ENCODE peak calls at places on chromosomes 13 and 19, in five cellular contexts. F, A, Z, X and L are unnamed samples.

GRCh38 chr13:63481334-63481733 is 2065.7 kb upstream of the PCDH20 start:
- DNase-seq in Z (no peak), A (no peak), F (peak), X (no peak), L (no peak)

GRCh38 chr13:62432906-62433305 is 1017.3 kb upstream of the PCDH20 start:
- DNase-seq in X (no peak), Z (no peak), F (no peak), A (no peak), L (no peak)

GRCh38 chr13:51625555-51626345 is 41.5 kb downstream of the WDFY2 start:
- DNase-seq in F (peak), X (no peak), A (no peak), Z (no peak), L (no peak)

GRCh38 chr19:28920269-28921066 is 292.5 kb downstream of the UQCRFS1 start:
- DNase-seq in Z (no peak), A (no peak), X (no peak), F (no peak), L (no peak)

GRCh38 chr19:55484571-55485438 is at the start of gene NAT14:
- DNase-seq in Z (peak), F (peak), A (no peak), X (no peak), L (peak)

GRCh38 chr13:112968910-112969691 is at the start of gene MCF2L:
- DNase-seq in F (peak), A (no peak), X (no peak), Z (peak), L (peak)

GRCh38 chr13:30796833-30797601 is 61.7 kb downstream of the ALOX5AP start:
- DNase-seq in A (no peak), F (no peak), Z (no peak), X (no peak), L (no peak)

GRCh38 chr19:55370305-55370988 is at the start of gene IL11:
- DNase-seq in F (no peak), Z (no peak), A (no peak), X (no peak), L (peak)

GRCh38 chr13:103178986-103179695 is 112.9 kb upstream of the SLC10A2 start:
- DNase-seq in Z (no peak), A (no peak), F (no peak), X (no peak), L (no peak)

GRCh38 chr19:30523791-30524190 is 151.6 kb downstream of the ZNF536 start:
- DNase-seq in F (no peak), X (no peak), A (no peak), Z (no peak), L (no peak)

GRCh38 chr13:84870190-84870589 is 929.0 kb downstream of the SLITRK6 start:
- DNase-seq in A (no peak), F (no peak), Z (no peak), X (no peak), L (no peak)

GRCh38 chr19:38285567-38285966 is 18.5 kb upstream of the C19orf33 start:
- DNase-seq in X (no peak), Z (no peak), A (no peak), F (peak), L (peak)

GRCh38 chr13:48078251-48078656 is 16.6 kb downstream of the MED4 start:
- DNase-seq in Z (no peak), A (no peak), X (no peak), F (no peak), L (no peak)

GRCh38 chr13:96214804-96215445 is 125.0 kb downstream of the HS6ST3 start:
- DNase-seq in A (no peak), F (no peak), X (no peak), Z (no peak), L (no peak)

GRCh38 chr19:1279782-1280341 is 4.5 kb downstream of the FAM174C start:
- DNase-seq in F (peak), X (no peak), A (no peak), Z (peak), L (peak)

GRCh38 chr19:1433119-1434039 is 4.8 kb upstream of the RPS15 start:
- DNase-seq in A (no peak), F (no peak), Z (no peak), X (no peak), L (no peak)

GRCh38 chr19:57888494-57889231 is at the start of gene ZNF814:
- DNase-seq in A (peak), Z (peak), F (peak), X (peak), L (peak)

GRCh38 chr13:65292488-65292901 is 1937.6 kb downstream of the PCDH9 start:
- DNase-seq in Z (no peak), A (no peak), F (peak), X (no peak), L (peak)

GRCh38 chr13:94419304-94419943 is 60.1 kb downstream of the DCT start:
- DNase-seq in A (no peak), Z (no peak), F (peak), X (no peak), L (peak)

GRCh38 chr19:1221141-1221903 is 15.7 kb downstream of the STK11 start:
- DNase-seq in F (peak), A (no peak), Z (no peak), X (no peak), L (peak)

GRCh38 chr19:13120817-13121216 is 2.8 kb downstream of the NACC1 start:
- DNase-seq in A (no peak), F (peak), Z (no peak), X (no peak), L (peak)

GRCh38 chr13:46304546-46304945 is 82.5 kb downstream of the RUBCNL start:
- DNase-seq in F (no peak), A (no peak), Z (no peak), X (no peak), L (no peak)

GRCh38 chr13:97879646-97880297 is 73.7 kb upstream of the IPO5 start:
- DNase-seq in F (peak), X (no peak), Z (no peak), A (no peak), L (peak)

GRCh38 chr13:41241626-41242025 is 21.8 kb downstream of the MTRF1 start:
- DNase-seq in A (no peak), Z (no peak), F (no peak), X (no peak), L (no peak)

GRCh38 chr19:9306443-9306842 is 3.2 kb downstream of the ZNF699 start:
- DNase-seq in Z (no peak), X (no peak), F (peak), A (no peak), L (peak)

GRCh38 chr19:7213628-7214328 is 80.4 kb downstream of the INSR start:
- DNase-seq in F (no peak), A (no peak), X (no peak), Z (no peak), L (no peak)

DNA sequence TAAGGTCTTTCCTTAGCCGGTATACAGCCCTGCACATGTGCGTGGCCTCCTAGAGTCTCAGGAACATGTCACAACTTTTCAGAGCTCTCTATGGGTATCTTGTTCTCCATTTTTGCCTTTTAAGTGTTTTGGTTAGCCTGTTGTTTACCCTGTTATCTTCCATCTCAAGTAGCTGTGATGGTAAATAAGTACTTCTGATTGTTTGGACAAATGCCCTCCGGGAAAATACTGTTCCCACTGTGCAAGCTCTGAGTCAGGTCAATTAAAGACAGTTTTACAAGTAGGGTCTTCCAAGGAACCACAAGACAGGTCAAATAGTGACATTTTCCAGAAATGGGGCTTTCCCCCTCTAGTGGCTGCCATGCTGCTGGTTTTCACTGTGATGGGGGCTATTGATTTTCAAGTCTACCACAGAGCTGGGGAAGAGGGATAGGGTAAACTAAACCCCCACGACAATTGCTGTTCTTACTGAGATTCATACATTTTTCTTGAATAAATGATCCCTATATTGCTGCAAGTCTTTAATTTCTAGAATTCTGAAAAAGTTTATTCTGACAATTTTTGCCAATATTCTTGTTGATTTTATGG is 109.5 kb downstream of the TM9SF2 start:
- DNase-seq in X (no peak), F (no peak), A (no peak), Z (no peak), L (peak)
- TF ChIP-seq CTCF in X (no peak), F (peak), A (no peak), Z (no peak), L (peak)

GRCh38 chr13:109869312-109870237 is 83.2 kb upstream of the IRS2 start:
- DNase-seq in F (peak), A (no peak), X (no peak), Z (peak), L (peak)
- TF ChIP-seq CTCF in F (peak), A (no peak), X (no peak), Z (no peak), L (peak)

GRCh38 chr19:15911599-15912237 is 13.8 kb upstream of the CYP4F2 start:
- DNase-seq in X (no peak), F (no peak), A (no peak), Z (peak), L (no peak)
- TF ChIP-seq CTCF in X (no peak), F (no peak), A (no peak), Z (no peak), L (no peak)

DNA sequence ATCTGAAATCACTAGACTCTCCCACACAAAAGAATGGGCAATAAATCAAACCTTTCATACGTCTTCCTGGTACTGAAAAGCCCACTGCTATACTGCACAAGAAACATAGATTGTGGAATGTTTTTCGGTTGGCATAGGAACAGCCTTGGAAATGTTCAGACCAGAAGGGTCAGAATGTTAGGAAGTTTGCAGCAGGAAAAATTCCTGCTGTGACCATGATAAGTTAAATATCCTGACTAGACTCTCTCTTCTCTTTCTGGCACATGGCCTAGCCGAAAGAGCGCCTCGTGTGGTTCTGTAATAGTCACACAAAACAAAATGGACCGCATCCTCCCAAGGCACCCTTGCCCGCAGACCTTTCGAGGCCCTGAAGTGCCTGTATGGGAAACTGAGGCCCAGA is 427.2 kb downstream of the COG6 start:
- DNase-seq in X (no peak), Z (no peak), F (no peak), A (no peak), L (peak)
- TF ChIP-seq CTCF in X (no peak), Z (no peak), F (no peak), A (no peak), L (peak)

DNA sequence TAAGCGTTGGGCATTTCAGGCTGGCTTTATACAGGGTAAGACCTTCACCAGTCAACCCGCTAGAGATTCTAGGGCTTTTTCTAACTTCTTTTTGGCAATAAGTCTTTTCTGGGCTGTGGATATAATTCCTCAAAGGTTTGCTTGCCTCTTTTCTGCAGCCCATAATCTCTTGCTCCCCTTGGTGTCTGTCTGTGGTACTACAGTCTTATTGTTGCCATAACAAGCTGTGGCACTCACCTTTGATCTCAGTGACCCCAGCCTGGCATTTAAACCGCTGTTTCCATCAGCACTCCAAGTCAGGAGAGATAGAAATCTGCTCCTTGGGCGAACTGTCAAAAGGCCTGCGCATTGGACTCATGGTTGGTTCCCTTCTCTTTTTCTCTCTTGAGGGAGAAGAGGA is 14.5 kb upstream of the MPHOSPH8 start:
- DNase-seq in F (peak), Z (no peak), X (no peak), A (no peak), L (peak)
- TF ChIP-seq CTCF in F (peak), Z (no peak), X (no peak), A (no peak), L (peak)

GRCh38 chr19:53908106-53908932 is 759 bp upstream of the CACNG7 start:
- DNase-seq in Z (no peak), A (no peak), F (peak), X (no peak), L (peak)
- TF ChIP-seq CTCF in Z (no peak), A (no peak), F (no peak), X (no peak), L (no peak)